ENCODE peak calls at places on chromosome 22, in ten cellular contexts. F is HepG2, J is heart right ventricle, O is mammary epithelial cell, P is HCT116, W is fibroblast of lung, A is thoracic aorta, E is transverse colon, L is stomach, I is lung. R is an unnamed sample. For H3K9me3, the result is how much of the 10 kb centered on the place peaks cover.

GRCh38 chr22:36918730-36919129 is 5.3 kb downstream of the CSF2RB start:
- DNase-seq in F (no peak), J (no peak), O (no peak), P (no peak), W (no peak), A (no peak), E (no peak), L (no peak), I (no peak), R (no peak)

GRCh38 chr22:37316875-37317371 is 34.6 kb downstream of the CYTH4 start:
- DNase-seq in F (peak), J (peak), O (peak), P (peak), W (peak), A (no peak), E (peak), L (peak), I (peak), R (peak)

GRCh38 chr22:29083576-29084566 is 11.0 kb downstream of the KREMEN1 start:
- DNase-seq in F (no peak), J (no peak), O (no peak), P (no peak), W (peak), A (no peak), E (no peak), L (no peak), I (no peak), R (no peak)

GRCh38 chr22:37282385-37282677 is at the start of gene CYTH4:
- DNase-seq in F (no peak), J (peak), O (peak), P (no peak), W (no peak), A (no peak), E (peak), L (peak), I (peak), R (peak)

GRCh38 chr22:34781676-34782075 is 284.3 kb upstream of the ISX start:
- DNase-seq in F (no peak), J (no peak), O (no peak), P (no peak), W (no peak), A (no peak), E (no peak), L (no peak), I (no peak), R (no peak)

GRCh38 chr22:28909375-28909774 is 26.0 kb downstream of the ZNRF3 start:
- DNase-seq in F (no peak), J (no peak), O (no peak), P (no peak), W (peak), A (no peak), E (no peak), L (no peak), I (no peak), R (no peak)

GRCh38 chr22:35972559-35972958 is 56.1 kb downstream of the RBFOX2 start:
- DNase-seq in F (no peak), J (no peak), O (peak), P (no peak), W (peak), A (no peak), E (no peak), L (no peak), I (no peak), R (no peak)

GRCh38 chr22:43743131-43743530 is 69.0 kb downstream of the EFCAB6 start:
- DNase-seq in F (no peak), J (no peak), O (no peak), P (no peak), W (no peak), A (no peak), E (no peak), L (no peak), I (no peak), R (no peak)

GRCh38 chr22:44497218-44497903 is 672 bp downstream of the RTL6 start:
- DNase-seq in F (no peak), J (peak), O (peak), P (no peak), W (peak), A (no peak), E (peak), L (no peak), I (no peak), R (no peak)

GRCh38 chr22:49659281-49659923 is 168.3 kb downstream of the BRD1 start:
- DNase-seq in F (no peak), J (no peak), O (no peak), P (no peak), W (no peak), A (no peak), E (peak), L (no peak), I (no peak), R (no peak)

GRCh38 chr22:44173154-44173553 is 7.6 kb upstream of the PARVG start:
- DNase-seq in F (no peak), J (no peak), O (no peak), P (no peak), W (no peak), A (no peak), E (no peak), L (no peak), I (no peak), R (no peak)

GRCh38 chr22:45478108-45478771 is 24.4 kb upstream of the FBLN1 start:
- DNase-seq in F (peak), J (no peak), O (no peak), P (no peak), W (peak), A (no peak), E (no peak), L (no peak), I (no peak), R (no peak)

GRCh38 chr22:31177420-31178162 is 17.6 kb downstream of the RNF185 start:
- DNase-seq in F (no peak), J (no peak), O (peak), P (no peak), W (peak), A (peak), E (no peak), L (no peak), I (no peak), R (no peak)

GRCh38 chr22:26276530-26277200 is 107.4 kb downstream of the SEZ6L start:
- DNase-seq in F (no peak), J (no peak), O (no peak), P (no peak), W (no peak), A (no peak), E (no peak), L (no peak), I (no peak), R (no peak)

DNA sequence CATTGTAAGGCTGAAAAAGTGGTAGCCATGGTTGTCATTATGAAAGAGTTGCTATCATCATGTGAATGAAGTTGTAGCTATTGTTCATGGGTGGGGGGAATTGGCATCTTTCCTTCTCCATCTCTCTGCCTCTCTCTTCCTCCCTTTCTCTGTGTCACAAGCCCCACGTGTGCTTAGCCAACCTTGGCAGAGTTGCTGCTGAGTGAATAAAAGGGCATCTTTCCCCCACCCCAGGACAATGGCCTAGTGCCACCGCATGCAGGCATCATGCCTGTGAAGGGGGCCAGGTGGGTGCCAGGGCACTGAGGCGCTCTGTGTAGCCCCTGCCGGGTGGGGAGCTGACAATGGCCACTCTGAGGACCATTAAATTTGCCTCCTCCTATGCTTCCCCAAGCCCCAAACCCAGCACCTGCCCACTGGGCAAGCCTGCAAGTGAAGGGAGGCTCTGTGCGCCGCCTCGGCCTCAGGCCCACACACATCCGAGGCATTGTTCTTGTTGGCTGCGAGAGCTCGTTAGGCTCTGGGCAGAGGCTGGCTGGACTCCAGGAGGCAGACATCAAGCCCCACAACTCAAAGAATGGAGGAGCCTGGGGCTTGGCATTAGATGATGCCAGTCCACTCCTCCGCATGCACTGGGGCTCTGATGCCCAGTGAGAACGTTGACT is 103.9 kb downstream of the SEZ6L start:
- DNase-seq in F (no peak), J (no peak), O (no peak), P (no peak), W (no peak), A (no peak), E (no peak), L (no peak), I (no peak), R (no peak)
- H3K9me3 ChIP-seq in F (under half), J (under half), O (under half), P (under half), W (under half), A (under half), E (under half), L (under half), I (under half), R (under half)

GRCh38 chr22:47240116-47240515 is 477.7 kb downstream of the TBC1D22A start:
- DNase-seq in F (no peak), J (no peak), O (no peak), P (no peak), W (no peak), A (no peak), E (no peak), L (no peak), I (no peak), R (no peak)

GRCh38 chr22:47233316-47234243 is 471.1 kb downstream of the TBC1D22A start:
- DNase-seq in F (no peak), J (no peak), O (no peak), P (no peak), W (no peak), A (no peak), E (no peak), L (no peak), I (peak), R (no peak)

GRCh38 chr22:47236718-47237117 is 474.3 kb downstream of the TBC1D22A start:
- DNase-seq in F (no peak), J (no peak), O (no peak), P (no peak), W (no peak), A (no peak), E (no peak), L (no peak), I (no peak), R (no peak)

GRCh38 chr22:47238886-47239860 is 476.7 kb downstream of the TBC1D22A start:
- DNase-seq in F (no peak), J (no peak), O (no peak), P (no peak), W (no peak), A (no peak), E (no peak), L (no peak), I (peak), R (no peak)

GRCh38 chr22:47237890-47238480 is 475.5 kb downstream of the TBC1D22A start:
- DNase-seq in F (no peak), J (no peak), O (no peak), P (no peak), W (no peak), A (no peak), E (no peak), L (no peak), I (peak), R (no peak)
- H3K9me3 ChIP-seq in F (under half), J (under half), O (under half), P (under half), W (under half), A (under half), E (under half), L (under half), I (under half), R (under half)

GRCh38 chr22:23531283-23531921 is 48.7 kb downstream of the IGLL1 start:
- DNase-seq in F (no peak), J (no peak), O (no peak), P (no peak), W (no peak), A (no peak), E (no peak), L (no peak), I (no peak), R (no peak)

GRCh38 chr22:23530106-23530505 is 50.0 kb downstream of the IGLL1 start:
- DNase-seq in F (no peak), J (no peak), O (no peak), P (no peak), W (no peak), A (no peak), E (no peak), L (no peak), I (no peak), R (no peak)

GRCh38 chr22:23529166-23530103 is 50.7 kb downstream of the IGLL1 start:
- DNase-seq in F (no peak), J (no peak), O (no peak), P (no peak), W (no peak), A (no peak), E (no peak), L (no peak), I (no peak), R (no peak)

GRCh38 chr22:23531966-23532735 is 47.9 kb downstream of the IGLL1 start:
- DNase-seq in F (no peak), J (no peak), O (no peak), P (no peak), W (no peak), A (no peak), E (no peak), L (no peak), I (no peak), R (no peak)

DNA sequence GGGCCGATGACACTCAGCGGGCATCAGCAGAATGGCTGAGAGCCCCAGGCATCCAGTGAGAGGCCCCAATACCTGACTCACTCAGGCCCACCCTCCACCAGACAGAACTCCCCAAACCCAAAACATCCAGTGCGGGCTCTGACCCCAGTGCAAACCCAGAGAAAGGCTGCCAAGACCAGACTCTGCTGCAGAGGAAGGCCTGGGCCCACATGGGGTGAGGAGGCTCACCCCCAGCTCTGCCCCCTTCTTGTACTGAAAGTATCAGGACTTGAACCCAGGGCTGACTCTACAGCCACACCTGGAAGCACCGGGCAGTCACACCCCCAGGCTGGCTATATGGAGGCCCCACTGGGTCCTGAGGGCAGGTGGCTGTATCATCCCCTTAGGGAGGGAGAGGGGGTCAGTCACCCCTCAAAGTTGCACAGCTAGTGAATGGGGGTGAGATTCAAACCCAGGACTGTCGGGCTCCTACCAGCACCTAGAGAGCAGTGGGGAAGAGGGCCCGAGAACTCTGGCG is 49.3 kb downstream of the IGLL1 start:
- DNase-seq in F (no peak), J (no peak), O (no peak), P (no peak), W (no peak), A (no peak), E (no peak), L (no peak), I (no peak), R (no peak)
- H3K9me3 ChIP-seq in F (under half), J (under half), O (under half), P (under half), W (under half), A (under half), E (under half), L (under half), I (under half), R (under half)

GRCh38 chr22:47806894-47807293 is 1044.4 kb downstream of the TBC1D22A start:
- DNase-seq in F (no peak), J (no peak), O (no peak), P (no peak), W (no peak), A (no peak), E (no peak), L (no peak), I (no peak), R (no peak)
- H3K9me3 ChIP-seq in F (under half), J (under half), O (under half), P (under half), W (under half), A (under half), E (under half), L (under half), I (under half), R (under half)

GRCh38 chr22:40651563-40652501 is 15.3 kb upstream of the MRTFA start:
- DNase-seq in F (peak), J (peak), O (peak), P (peak), W (peak), A (peak), E (peak), L (peak), I (peak), R (peak)
- H3K9me3 ChIP-seq in F (under half), J (under half), O (under half), P (under half), W (under half), A (under half), E (under half), L (under half), I (under half), R (under half)

R was measured in T-helper 17 cell.